ENCODE peak calls at places on chromosomes 12 and 14, in four cellular contexts. N is lower leg skin, F is T-helper 17 cell, M is CMK. R is an unnamed sample.

GRCh38 chr12:90854136-90854689 is 100.8 kb downstream of the CCER1 start:
- DNase-seq in M (no peak), F (no peak), N (no peak), R (peak; percentile 12)

GRCh38 chr12:103791350-103791920 is 49.6 kb downstream of the NT5DC3 start:
- DNase-seq in N (no peak), M (no peak), F (no peak), R (no peak)

GRCh38 chr14:64196668-64197411 is 97.3 kb downstream of the ESR2 start:
- DNase-seq in F (no peak), N (no peak), M (no peak), R (no peak)

GRCh38 chr12:31510034-31510433 is 80.9 kb downstream of the DENND5B start:
- DNase-seq in N (no peak), M (no peak), F (no peak), R (no peak)

GRCh38 chr12:51000245-51000644 is 25.9 kb downstream of the SLC11A2 start:
- DNase-seq in M (no peak), N (no peak), F (no peak), R (no peak)

GRCh38 chr12:130330685-130331084 is 7.0 kb upstream of the PIWIL1 start:
- DNase-seq in N (no peak), M (no peak), F (no peak), R (no peak)

GRCh38 chr14:75295491-75296338 is 17.1 kb downstream of the FOS start:
- DNase-seq in N (peak; percentile 97), M (no peak), F (peak; percentile 67), R (peak; percentile 70)

GRCh38 chr14:100065942-100066574 is 836 bp downstream of the EVL start:
- DNase-seq in F (peak; percentile 69), N (no peak), M (no peak), R (peak; percentile 53)

GRCh38 chr14:68337279-68337678 is 455.6 kb downstream of the ZFP36L1 start:
- DNase-seq in M (no peak), F (no peak), N (no peak), R (no peak)

GRCh38 chr12:22684526-22685118 is 59.7 kb downstream of the ETNK1 start:
- DNase-seq in M (peak; percentile 18), N (no peak), F (no peak), R (peak; percentile 31)

GRCh38 chr12:130877333-130877732 is 5.5 kb downstream of the RAN start:
- DNase-seq in F (no peak), M (no peak), N (no peak), R (no peak)

GRCh38 chr12:96047621-96048211 is 12.3 kb upstream of the LTA4H start:
- DNase-seq in N (no peak), F (no peak), M (no peak), R (peak; percentile 88)

GRCh38 chr14:60067911-60068310 is 23.8 kb upstream of the PCNX4 start:
- DNase-seq in N (no peak), M (no peak), F (no peak), R (no peak)

GRCh38 chr12:6294533-6295186 is 15.8 kb upstream of the PLEKHG6 start:
- DNase-seq in M (no peak), N (no peak), F (no peak), R (peak; percentile 26)

R was measured in HL-60.